ENCODE peak calls at places on chromosomes 6 and 20, in six cellular contexts. P, K, L, W, U and G are unnamed samples.
A peak's percentile ranks its signal among the peaks of the same experiment; 100 is the strongest.

GRCh38 chr20:4797275-4797674 is 75.6 kb downstream of the PRND start:
- DNase-seq in K (no peak), P (no peak), W (no peak), L (no peak), U (no peak), G (no peak)

GRCh38 chr6:33927551-33927950 is 123.7 kb upstream of the MLN start:
- DNase-seq in L (no peak), P (no peak), K (no peak), U (no peak), W (no peak), G (no peak)

GRCh38 chr20:29408034-29408695 is 1849.3 kb upstream of the DEFB115 start:
- DNase-seq in L (no peak), W (no peak), U (no peak), K (no peak), P (no peak), G (no peak)

GRCh38 chr6:89792881-89793280 is 26.7 kb downstream of the MDN1 start:
- DNase-seq in U (peak; percentile 18), K (no peak), W (no peak), P (no peak), L (no peak), G (peak; percentile 43)

GRCh38 chr6:81895511-81896185 is 143.2 kb upstream of the TENT5A start:
- DNase-seq in P (no peak), K (no peak), W (no peak), U (no peak), L (no peak), G (no peak)

GRCh38 chr6:35090734-35091133 is 50.4 kb downstream of the TCP11 start:
- DNase-seq in K (no peak), U (no peak), W (peak; percentile 42), P (peak; percentile 39), L (no peak), G (no peak)

GRCh38 chr20:18004389-18005031 is 35.7 kb downstream of the MGME1 start:
- DNase-seq in U (no peak), P (no peak), W (no peak), K (no peak), L (no peak), G (no peak)

GRCh38 chr6:57310817-57311157 is 6.6 kb upstream of the PRIM2 start:
- DNase-seq in U (no peak), L (no peak), P (no peak), K (no peak), W (no peak), G (no peak)

GRCh38 chr6:128516514-128516898 is 3.9 kb downstream of the PTPRK start:
- DNase-seq in K (no peak), P (no peak), U (no peak), W (no peak), L (no peak), G (no peak)

GRCh38 chr6:114144887-114145851 is 174.2 kb upstream of the HDAC2 start:
- DNase-seq in U (no peak), P (no peak), W (no peak), K (no peak), L (no peak), G (no peak)

GRCh38 chr6:64817525-64817924 is 889.5 kb downstream of the EYS start:
- DNase-seq in P (no peak), U (no peak), L (no peak), K (no peak), W (no peak), G (no peak)

GRCh38 chr20:58021481-58021880 is 207.0 kb downstream of the ANKRD60 start:
- DNase-seq in P (peak; percentile 74), W (no peak), L (no peak), K (no peak), U (peak; percentile 71), G (no peak)

GRCh38 chr20:54726687-54727086 is 251.3 kb downstream of the DOK5 start:
- DNase-seq in P (no peak), L (no peak), U (no peak), K (no peak), W (no peak), G (no peak)

GRCh38 chr6:112503210-112503609 is 156.1 kb downstream of the RFPL4B start:
- DNase-seq in L (no peak), W (no peak), U (no peak), K (no peak), P (no peak), G (no peak)

GRCh38 chr6:52102330-52102932 is 15.0 kb upstream of the PKHD1 start:
- DNase-seq in P (no peak), K (no peak), U (no peak), W (no peak), L (no peak), G (no peak)

GRCh38 chr20:5156670-5157448 is 30.1 kb downstream of the CDS2 start:
- DNase-seq in L (no peak), P (no peak), W (no peak), U (no peak), K (no peak), G (no peak)

GRCh38 chr20:63011798-63012197 is 5.0 kb upstream of the BHLHE23 start:
- DNase-seq in P (no peak), K (no peak), U (no peak), W (no peak), L (no peak), G (no peak)

GRCh38 chr6:3433005-3433404 is 23.8 kb downstream of the SLC22A23 start:
- DNase-seq in W (no peak), P (no peak), U (no peak), L (no peak), K (no peak), G (no peak)

GRCh38 chr20:62925420-62926228 is 681 bp downstream of the DIDO1 start:
- DNase-seq in K (peak; percentile 44), L (no peak), W (peak; percentile 64), P (no peak), U (no peak), G (no peak)

GRCh38 chr6:118639054-118639964 is 12.1 kb downstream of the CEP85L start:
- DNase-seq in U (no peak), P (no peak), L (no peak), K (no peak), W (no peak), G (no peak)

GRCh38 chr6:168737481-168737880 is 296.5 kb downstream of the SMOC2 start:
- DNase-seq in U (no peak), P (no peak), K (no peak), L (no peak), W (no peak), G (no peak)

GRCh38 chr6:16136086-16136485 is 7.2 kb downstream of the MYLIP start:
- DNase-seq in U (no peak), P (no peak), L (no peak), W (no peak), K (peak; percentile 36), G (no peak)

GRCh38 chr20:41643504-41643938 is 25.3 kb upstream of the CHD6 start:
- DNase-seq in U (peak; percentile 11), L (peak; percentile 66), K (no peak), P (no peak), W (no peak), G (no peak)

GRCh38 chr20:3383878-3384495 is 23.5 kb downstream of the DNAAF9 start:
- DNase-seq in U (no peak), L (no peak), P (no peak), W (no peak), K (no peak), G (no peak)

DNA sequence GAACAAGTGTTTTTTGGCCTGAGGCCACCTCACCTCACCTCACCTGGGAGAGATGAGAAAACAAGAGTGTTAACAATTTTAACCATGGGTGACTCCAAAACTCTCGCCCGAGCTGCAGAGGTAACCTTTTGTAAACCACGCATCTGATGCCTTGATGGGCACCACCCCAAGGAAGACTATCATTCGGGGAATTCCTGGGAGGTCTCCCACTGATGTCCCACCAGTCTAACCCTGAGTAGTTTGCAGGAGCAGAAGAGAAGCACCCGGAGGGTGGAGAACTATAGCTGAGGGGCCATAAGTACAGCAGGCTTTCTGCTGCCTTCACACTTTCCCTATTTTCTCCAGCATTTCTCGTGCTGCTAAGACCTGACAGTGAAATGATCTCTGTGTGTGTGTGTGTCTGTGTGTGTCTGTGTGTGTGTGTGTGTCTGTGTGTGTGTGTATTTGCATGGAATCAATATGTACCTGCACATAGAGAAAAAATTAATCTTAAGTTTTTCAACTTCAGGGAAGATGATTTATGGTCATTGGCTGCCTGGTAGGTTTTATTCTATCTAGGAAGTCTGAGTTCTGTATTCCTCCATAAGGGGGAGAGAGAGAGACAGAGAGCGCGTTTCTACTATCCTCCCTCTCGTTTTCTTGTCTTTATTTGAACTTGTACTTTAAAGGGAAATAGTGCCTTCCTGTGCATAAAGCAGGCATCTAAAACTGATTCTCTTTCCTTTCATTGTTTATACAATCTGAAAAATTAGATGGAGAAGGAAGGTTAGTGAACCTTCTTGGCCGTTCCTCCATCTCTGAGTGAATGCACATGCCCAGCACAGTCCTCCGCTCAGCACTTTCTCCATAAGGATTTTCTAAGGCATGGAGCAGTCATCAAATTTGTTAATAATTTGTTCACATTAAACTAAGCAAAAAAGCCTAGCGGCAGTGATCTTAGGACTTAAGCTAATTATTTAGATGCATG is 75.9 kb downstream of the CAP2 start:
- DNase-seq in U (no peak), L (no peak), P (peak; percentile 29), K (no peak), W (no peak), G (no peak)
- TF ChIP-seq CTCF in U (peak; percentile 45), L (peak; percentile 39), P (no peak), K (no peak), W (no peak), G (peak; percentile 28)

GRCh38 chr6:30542915-30543314 is 13.4 kb downstream of the GNL1 start:
- DNase-seq in U (no peak), L (no peak), P (no peak), W (no peak), K (no peak), G (peak; percentile 15)
- TF ChIP-seq CTCF in U (no peak), L (no peak), P (no peak), W (no peak), K (no peak), G (no peak)

GRCh38 chr6:137870744-137871247 is 3.7 kb downstream of the TNFAIP3 start:
- DNase-seq in K (no peak), W (no peak), P (no peak), U (no peak), L (no peak), G (no peak)
- TF ChIP-seq CTCF in K (no peak), W (no peak), P (no peak), U (no peak), L (no peak), G (peak; percentile 30)

DNA sequence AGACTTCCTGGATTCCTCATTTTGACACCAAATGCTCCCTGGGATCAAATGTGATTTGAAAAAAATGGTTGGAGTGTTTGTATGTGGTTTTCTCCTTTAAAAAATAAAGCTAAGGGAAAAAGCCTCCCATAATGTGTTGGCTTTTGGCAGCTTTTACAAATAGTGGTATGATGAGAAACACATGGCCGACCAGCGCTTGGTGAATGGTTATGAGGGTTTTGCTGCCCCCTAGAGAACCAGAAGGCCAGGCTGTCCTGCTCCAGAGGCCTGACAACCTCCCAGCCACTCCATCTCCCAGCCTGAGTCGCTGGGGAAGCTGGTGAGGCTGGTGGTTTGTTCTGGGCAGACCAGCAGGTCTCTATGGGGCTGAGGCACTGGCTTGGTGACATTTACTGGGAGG is 69.3 kb downstream of the CLIC5 start:
- DNase-seq in K (no peak), W (no peak), L (no peak), P (no peak), U (peak; percentile 46), G (peak; percentile 10)
- TF ChIP-seq CTCF in K (no peak), W (no peak), L (peak; percentile 33), P (peak; percentile 59), U (peak; percentile 67), G (no peak)